ENCODE peak calls at places on chromosomes 16 and 17, in nine cellular contexts. U is uterus, V is A673, E is brain microvascular endothelial cell, Q is adrenal gland, G is ovary, L is lower lobe of right lung, K is astrocyte, O is lung. Z is an unnamed sample.

GRCh38 chr17:74389094-74389753 is 21.9 kb downstream of the GPR142 start:
- DNase-seq in U (no peak), V (no peak), E (no peak), Q (no peak), G (no peak), L (no peak), K (no peak), O (no peak), Z (no peak)

GRCh38 chr16:55040366-55041086 is 109.9 kb downstream of the IRX5 start:
- DNase-seq in U (no peak), V (no peak), E (no peak), Q (no peak), G (no peak), L (no peak), K (no peak), O (no peak), Z (no peak)

GRCh38 chr16:19235478-19235877 is 50.1 kb upstream of the CLEC19A start:
- DNase-seq in U (no peak), V (no peak), E (no peak), Q (no peak), G (no peak), L (no peak), K (no peak), O (no peak), Z (no peak)

GRCh38 chr16:68995011-68995504 is 110.4 kb upstream of the HAS3 start:
- DNase-seq in U (no peak), V (peak), E (peak), Q (no peak), G (no peak), L (no peak), K (peak), O (no peak), Z (no peak)

GRCh38 chr17:30363715-30364202 is 15.0 kb upstream of the CPD start:
- DNase-seq in U (no peak), V (no peak), E (no peak), Q (no peak), G (no peak), L (no peak), K (peak), O (peak), Z (peak)

GRCh38 chr16:62254847-62255246 is 218.6 kb upstream of the CDH8 start:
- DNase-seq in U (no peak), V (peak), E (no peak), Q (no peak), G (no peak), L (no peak), K (no peak), O (no peak), Z (no peak)

GRCh38 chr17:29607557-29608195 is 14.7 kb downstream of the ANKRD13B start:
- DNase-seq in U (no peak), V (no peak), E (no peak), Q (no peak), G (no peak), L (no peak), K (no peak), O (no peak), Z (no peak)

GRCh38 chr17:574061-574460 is 140.6 kb downstream of the VPS53 start:
- DNase-seq in U (peak), V (no peak), E (no peak), Q (peak), G (no peak), L (no peak), K (no peak), O (no peak), Z (peak)

GRCh38 chr16:50830698-50831097 is 88.8 kb downstream of the CYLD start:
- DNase-seq in U (no peak), V (no peak), E (no peak), Q (no peak), G (no peak), L (no peak), K (no peak), O (no peak), Z (no peak)

GRCh38 chr16:57266531-57267268 is 17.8 kb downstream of the PLLP start:
- DNase-seq in U (no peak), V (no peak), E (no peak), Q (no peak), G (no peak), L (no peak), K (no peak), O (no peak), Z (no peak)
- H3K27ac ChIP-seq in U (no peak), V (no peak), E (no peak), Q (no peak), G (no peak), L (peak), K (no peak), O (peak), Z (no peak)

GRCh38 chr16:85222151-85222863 is 110.0 kb upstream of the CIBAR2 start:
- DNase-seq in U (no peak), V (peak), E (no peak), Q (no peak), G (no peak), L (no peak), K (no peak), O (no peak), Z (no peak)

GRCh38 chr16:85221081-85221809 is 109.0 kb upstream of the CIBAR2 start:
- DNase-seq in U (no peak), V (no peak), E (no peak), Q (no peak), G (no peak), L (no peak), K (no peak), O (no peak), Z (no peak)

GRCh38 chr16:85216522-85217375 is 104.5 kb upstream of the CIBAR2 start:
- DNase-seq in U (no peak), V (no peak), E (no peak), Q (no peak), G (no peak), L (no peak), K (no peak), O (no peak), Z (no peak)

GRCh38 chr16:85221810-85222150 is 109.5 kb upstream of the CIBAR2 start:
- DNase-seq in U (no peak), V (no peak), E (no peak), Q (no peak), G (no peak), L (no peak), K (no peak), O (no peak), Z (no peak)

DNA sequence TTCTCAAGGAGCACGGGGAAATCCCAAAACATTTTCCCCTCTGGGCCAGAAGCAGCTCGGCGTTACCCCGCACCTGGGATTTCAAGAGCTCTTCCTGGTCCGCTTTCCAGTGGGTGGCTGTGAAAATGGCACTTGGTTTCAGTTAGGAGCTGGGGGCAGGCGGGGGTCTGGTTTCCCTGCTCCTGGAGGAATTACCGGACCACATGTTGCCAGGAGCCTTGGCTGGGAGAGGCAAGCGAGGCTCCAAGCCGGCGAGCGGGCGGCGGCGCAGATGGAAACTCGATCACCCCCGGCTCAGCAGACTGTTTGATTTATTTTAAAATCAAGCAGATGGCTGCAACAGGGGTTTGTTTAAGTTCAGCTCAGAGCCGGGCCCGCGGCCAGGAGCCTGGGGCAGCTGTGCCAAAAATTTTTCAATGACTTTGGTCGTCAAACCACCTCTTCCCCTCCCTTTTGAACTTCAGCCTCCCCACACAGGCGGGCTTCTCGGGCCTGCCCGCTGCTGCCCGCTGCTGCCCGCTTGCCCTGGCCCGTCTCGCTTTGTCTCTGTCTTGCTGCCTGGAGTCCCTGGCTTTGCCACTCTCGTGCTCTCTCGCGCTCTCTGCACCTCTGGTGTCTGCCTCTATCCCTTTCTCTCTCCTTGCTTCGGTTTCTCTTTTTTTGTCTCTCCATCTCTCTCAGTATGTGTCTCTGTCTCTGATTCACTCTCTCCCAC is 108.0 kb upstream of the CIBAR2 start:
- DNase-seq in U (peak), V (peak), E (peak), Q (peak), G (peak), L (peak), K (peak), O (peak), Z (peak)
- TF ChIP-seq CTCF in U (no peak), V (no peak), E (no peak), Q (no peak), G (no peak), L (no peak), K (no peak), O (no peak), Z (peak)

GRCh38 chr16:83912152-83912948 is 13.4 kb downstream of the MLYCD start:
- DNase-seq in U (no peak), V (no peak), E (no peak), Q (no peak), G (no peak), L (no peak), K (no peak), O (no peak), Z (no peak)
- H3K27ac ChIP-seq in U (no peak), V (no peak), E (no peak), Q (no peak), G (no peak), L (peak), K (no peak), O (no peak), Z (no peak)

GRCh38 chr17:8087075-8087941 is at the start of gene ALOX12B:
- DNase-seq in U (no peak), V (no peak), E (no peak), Q (no peak), G (no peak), L (no peak), K (no peak), O (no peak), Z (no peak)
- TF ChIP-seq CTCF in U (no peak), V (no peak), E (no peak), Q (no peak), G (no peak), L (no peak), K (no peak), O (no peak), Z (no peak)

DNA sequence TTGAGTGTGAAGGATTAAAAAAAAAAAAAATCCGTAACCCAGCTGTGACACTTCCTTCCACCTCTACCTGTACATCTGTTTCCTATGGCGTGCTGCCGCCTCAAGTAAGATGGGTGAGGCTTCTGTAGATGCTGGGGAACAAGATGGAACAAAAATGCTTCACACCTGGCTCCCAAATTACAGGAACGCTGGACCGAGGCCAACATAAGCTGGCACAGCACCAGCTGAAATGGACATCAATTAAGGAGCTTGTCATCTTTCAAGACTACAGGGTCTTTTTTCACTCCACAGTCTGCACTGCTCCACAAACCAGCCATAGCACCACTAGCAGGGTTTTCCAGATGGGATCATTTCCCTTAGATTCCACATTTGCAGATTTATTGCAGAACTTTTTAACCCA is 96.0 kb downstream of the HIC1 start:
- DNase-seq in U (no peak), V (no peak), E (no peak), Q (no peak), G (no peak), L (no peak), K (no peak), O (no peak), Z (no peak)
- H3K27ac ChIP-seq in U (no peak), V (no peak), E (no peak), Q (no peak), G (no peak), L (no peak), K (no peak), O (no peak), Z (no peak)